ENCODE peak calls at places on chromosomes 11 and 22, in seven cellular contexts. X, I, S, N, T, O and Q are unnamed samples.

GRCh38 chr11:68380786-68381622 is 68.6 kb downstream of the LRP5 start:
- DNase-seq in X (peak; percentile 11), I (no peak), S (no peak), N (no peak), T (no peak), O (no peak), Q (no peak)

GRCh38 chr11:119062779-119063178 is 4.8 kb upstream of the VPS11 start:
- DNase-seq in X (peak; percentile 69), I (no peak), S (no peak), N (no peak), T (no peak), O (no peak), Q (peak; percentile 64)

GRCh38 chr11:126824035-126824607 is 176.4 kb downstream of the KIRREL3 start:
- DNase-seq in X (no peak), I (no peak), S (no peak), N (no peak), T (no peak), O (no peak), Q (no peak)

GRCh38 chr11:11842426-11843008 is 745 bp downstream of the USP47 start:
- DNase-seq in X (peak; percentile 86), I (no peak), S (no peak), N (peak; percentile 82), T (peak; percentile 59), O (no peak), Q (peak; percentile 82)

GRCh38 chr22:37491106-37491505 is 4.9 kb upstream of the MFNG start:
- DNase-seq in X (no peak), I (no peak), S (no peak), N (no peak), T (no peak), O (no peak), Q (no peak)

GRCh38 chr22:45026511-45026910 is 16.7 kb upstream of the PHF21B start:
- DNase-seq in X (no peak), I (no peak), S (no peak), N (no peak), T (no peak), O (no peak), Q (no peak)

GRCh38 chr11:119370486-119371046 is 10.9 kb downstream of the USP2 start:
- DNase-seq in X (no peak), I (no peak), S (no peak), N (peak; percentile 51), T (no peak), O (no peak), Q (no peak)

GRCh38 chr11:61486779-61487178 is 21.8 kb upstream of the LRRC10B start:
- DNase-seq in X (no peak), I (no peak), S (no peak), N (no peak), T (peak; percentile 52), O (no peak), Q (no peak)

GRCh38 chr11:111206472-111206871 is 39.1 kb upstream of the POU2AF2 start:
- DNase-seq in X (peak; percentile 81), I (no peak), S (no peak), N (no peak), T (peak; percentile 30), O (peak; percentile 27), Q (peak; percentile 37)

GRCh38 chr11:11297578-11297977 is 55.5 kb downstream of the CSNK2A3 start:
- DNase-seq in X (peak; percentile 29), I (no peak), S (no peak), N (no peak), T (peak; percentile 18), O (no peak), Q (peak; percentile 35)

GRCh38 chr11:134231958-134232674 is 7.6 kb downstream of the VPS26B start:
- DNase-seq in X (no peak), I (no peak), S (no peak), N (no peak), T (no peak), O (no peak), Q (no peak)

GRCh38 chr11:96038046-96038445 is 114.1 kb upstream of the MTMR2 start:
- DNase-seq in X (no peak), I (no peak), S (no peak), N (no peak), T (no peak), O (no peak), Q (no peak)

GRCh38 chr11:108960498-108960897 is 295.6 kb downstream of the DDX10 start:
- DNase-seq in X (no peak), I (no peak), S (no peak), N (no peak), T (no peak), O (no peak), Q (no peak)

GRCh38 chr11:15909937-15910598 is 446.3 kb downstream of the SOX6 start:
- DNase-seq in X (no peak), I (no peak), S (no peak), N (no peak), T (no peak), O (no peak), Q (no peak)

GRCh38 chr11:13277719-13278619 is at the start of gene BMAL1:
- DNase-seq in X (no peak), I (peak; percentile 27), S (peak; percentile 96), N (peak; percentile 54), T (peak; percentile 20), O (no peak), Q (no peak)

GRCh38 chr11:128890543-128891409 is at the start of gene KCNJ5:
- DNase-seq in X (no peak), I (no peak), S (no peak), N (peak; percentile 56), T (peak; percentile 34), O (no peak), Q (peak; percentile 67)

GRCh38 chr11:46277313-46277622 is 194 bp upstream of the CREB3L1 start:
- DNase-seq in X (peak; percentile 62), I (no peak), S (no peak), N (peak; percentile 87), T (peak; percentile 46), O (no peak), Q (peak; percentile 88)

GRCh38 chr11:66268953-66269906 is 791 bp downstream of the RAB1B start:
- DNase-seq in X (peak; percentile 48), I (peak; percentile 16), S (peak; percentile 89), N (peak; percentile 59), T (peak; percentile 20), O (no peak), Q (peak; percentile 40)
- TF ChIP-seq CTCF in X (peak; percentile 40), I (peak; percentile 45), S (peak; percentile 11), N (peak; percentile 31), T (no peak), O (peak; percentile 36), Q (peak; percentile 36)

GRCh38 chr11:67045314-67045713 is 11.3 kb upstream of the RHOD start:
- DNase-seq in X (peak; percentile 95), I (no peak), S (no peak), N (no peak), T (peak; percentile 88), O (peak; percentile 76), Q (peak; percentile 74)

GRCh38 chr11:67043572-67044329 is 12.9 kb upstream of the RHOD start:
- DNase-seq in X (peak; percentile 18), I (no peak), S (no peak), N (no peak), T (no peak), O (no peak), Q (no peak)

GRCh38 chr11:67048515-67048914 is 8.1 kb upstream of the RHOD start:
- DNase-seq in X (no peak), I (no peak), S (no peak), N (no peak), T (no peak), O (no peak), Q (peak; percentile 89)

GRCh38 chr11:67041602-67042001 is 15.0 kb upstream of the RHOD start:
- DNase-seq in X (no peak), I (no peak), S (no peak), N (no peak), T (no peak), O (no peak), Q (no peak)

DNA sequence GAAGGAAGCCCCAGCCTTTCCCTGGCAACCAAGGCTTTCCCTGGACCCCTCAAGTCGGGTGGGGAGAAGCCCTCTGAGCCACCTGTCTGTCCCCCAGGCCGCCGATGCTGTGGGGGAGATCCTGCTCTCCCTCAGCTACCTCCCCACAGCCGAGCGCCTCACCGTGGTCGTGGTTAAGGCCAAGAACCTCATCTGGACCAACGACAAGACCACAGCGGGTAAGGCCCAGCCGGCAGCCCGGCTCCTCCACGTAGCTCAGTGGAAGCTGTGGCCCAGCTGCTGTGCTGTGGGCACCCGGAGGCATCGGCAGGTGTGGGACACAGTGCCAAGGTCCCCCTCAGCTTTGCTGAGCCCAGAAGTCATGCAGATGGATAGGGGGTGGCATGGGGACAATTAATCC is 12.2 kb upstream of the RHOD start:
- DNase-seq in X (peak; percentile 22), I (no peak), S (no peak), N (no peak), T (no peak), O (no peak), Q (no peak)
- TF ChIP-seq CTCF in X (no peak), I (no peak), S (no peak), N (no peak), T (no peak), O (peak; percentile 18), Q (no peak)

GRCh38 chr11:22829231-22830081 is at the start of gene SVIP:
- DNase-seq in X (peak; percentile 87), I (peak; percentile 92), S (peak; percentile 98), N (peak; percentile 96), T (peak; percentile 88), O (peak; percentile 86), Q (peak; percentile 67)

GRCh38 chr11:22828373-22828772 is 1.2 kb downstream of the SVIP start:
- DNase-seq in X (no peak), I (no peak), S (no peak), N (no peak), T (no peak), O (no peak), Q (no peak)

GRCh38 chr11:22832315-22833041 is 2.9 kb upstream of the SVIP start:
- DNase-seq in X (no peak), I (no peak), S (no peak), N (no peak), T (no peak), O (no peak), Q (peak; percentile 27)

DNA sequence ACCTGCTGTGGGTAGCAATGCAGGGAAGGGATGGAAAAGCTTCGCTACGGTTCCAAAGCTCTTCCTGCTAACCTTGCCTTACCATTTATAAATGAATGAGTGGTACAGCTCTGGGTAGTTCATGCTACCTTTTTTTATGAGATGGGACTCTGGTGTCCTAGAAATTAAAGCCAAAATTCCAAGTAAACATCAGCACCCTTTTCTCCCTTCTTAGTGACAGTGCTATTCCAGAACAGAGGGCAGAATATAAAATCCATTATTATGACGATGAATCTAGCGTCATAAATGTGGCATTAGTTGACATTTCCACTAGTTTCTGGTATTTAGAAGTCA is 447 bp upstream of the SVIP start:
- DNase-seq in X (no peak), I (no peak), S (no peak), N (no peak), T (no peak), O (no peak), Q (no peak)
- TF ChIP-seq CTCF in X (no peak), I (no peak), S (no peak), N (no peak), T (peak; percentile 13), O (no peak), Q (no peak)

DNA sequence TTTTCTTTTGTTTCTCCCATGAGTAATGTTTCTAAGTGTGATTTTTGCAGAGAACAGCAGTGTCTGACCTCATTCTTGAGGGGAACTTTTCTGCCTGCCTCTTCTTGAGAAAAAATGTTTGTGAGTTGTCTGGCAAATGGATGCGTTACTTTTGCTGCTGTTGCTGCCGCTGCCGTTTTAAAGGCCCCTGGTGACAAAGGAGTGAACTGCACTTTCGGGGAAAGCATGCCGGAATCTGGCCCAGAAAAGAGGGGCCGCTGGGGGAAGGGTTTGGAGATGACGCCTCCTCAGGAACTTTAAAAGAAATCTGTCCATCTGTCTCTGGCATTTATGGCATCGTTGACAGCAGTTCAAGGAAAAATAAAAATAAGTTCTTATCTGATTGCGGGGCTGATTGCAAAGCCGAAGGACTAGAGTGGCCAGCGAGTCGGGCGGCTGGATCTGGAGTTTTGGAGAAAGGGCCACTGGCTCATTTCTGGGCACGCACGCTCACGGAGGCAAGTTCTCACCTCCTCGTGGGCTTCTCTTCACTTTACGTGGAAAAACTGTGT is 16.5 kb downstream of the ZBTB16 start:
- DNase-seq in X (peak; percentile 24), I (peak; percentile 37), S (no peak), N (peak; percentile 80), T (no peak), O (peak; percentile 53), Q (peak; percentile 91)
- TF ChIP-seq CTCF in X (peak; percentile 44), I (peak; percentile 67), S (peak; percentile 78), N (peak; percentile 59), T (no peak), O (peak; percentile 85), Q (peak; percentile 74)